ENCODE peak calls at places on chromosomes 4 and X, in eight cellular contexts. Z is hypothalamus; P is stimulated activated CD8-positive, alpha-beta memory T cell treated with anti-CD3 and anti-CD28 coated beads, Interleukin-4, amount 100 ng/mL, for 4 hours; H is heart right ventricle; Y is hippocampal formation; O is HCEC 1CT; X is stimulated activated naive B cell treated with anti-CD40 and anti-IgM and Interleukin-4, amounts not matched to agents 10 μg/mL and 1 μg/mL and 100 μg/mL, for 72 hours; N is stimulated activated CD4-positive, alpha-beta T cell treated with anti-CD3 and anti-CD28 coated beads, Interleukin-1b, Interleukin-23, amount 100 ng/mL, for 24 hours. S is an unnamed sample.
A peak's percentile ranks its signal among the peaks of the same experiment; 100 is the strongest.

GRCh38 chr4:6468376-6468775 is 4.0 kb downstream of the PPP2R2C start:
- DNase-seq in Z (no peak), P (no peak), H (no peak), Y (no peak), O (no peak), X (no peak), N (no peak), S (no peak)

GRCh38 chrX:151680805-151681204 is 14.5 kb upstream of the PRRG3 start:
- DNase-seq in Z (peak; percentile 25), P (peak; percentile 26), H (no peak), Y (no peak), O (no peak), X (peak; percentile 51), N (peak; percentile 28), S (peak; percentile 42)

GRCh38 chr4:79862842-79863241 is 210.2 kb downstream of the ANTXR2 start:
- DNase-seq in Z (no peak), P (no peak), H (no peak), Y (no peak), O (no peak), X (no peak), N (no peak), S (no peak)

GRCh38 chr4:13548984-13549546 is 4.8 kb upstream of the NKX3-2 start:
- DNase-seq in Z (peak; percentile 64), P (peak; percentile 82), H (peak; percentile 67), Y (peak; percentile 54), O (peak; percentile 62), X (peak; percentile 76), N (peak; percentile 85), S (peak; percentile 62)

GRCh38 chr4:155593793-155594192 is 72.9 kb upstream of the GUCY1A1 start:
- DNase-seq in Z (no peak), P (no peak), H (no peak), Y (no peak), O (no peak), X (no peak), N (no peak), S (no peak)

GRCh38 chr4:180057891-180058643 is 2185.1 kb upstream of the TENM3 start:
- DNase-seq in Z (no peak), P (no peak), H (no peak), Y (no peak), O (no peak), X (peak; percentile 6), N (no peak), S (no peak)

GRCh38 chr4:39823193-39823592 is 125.3 kb downstream of the UBE2K start:
- DNase-seq in Z (no peak), P (no peak), H (no peak), Y (no peak), O (no peak), X (no peak), N (no peak), S (no peak)

GRCh38 chrX:3811331-3812311 is 98.2 kb upstream of the PRKX start:
- DNase-seq in Z (peak; percentile 2), P (no peak), H (peak; percentile 12), Y (peak; percentile 68), O (peak; percentile 40), X (peak; percentile 35), N (no peak), S (peak; percentile 63)

GRCh38 chrX:136168929-136169735 is 21.8 kb downstream of the FHL1 start:
- DNase-seq in Z (no peak), P (no peak), H (peak; percentile 73), Y (peak; percentile 62), O (peak; percentile 92), X (no peak), N (no peak), S (no peak)

GRCh38 chrX:71665747-71666146 is 1.6 kb upstream of the LOC101059915 start:
- DNase-seq in Z (no peak), P (no peak), H (no peak), Y (no peak), O (no peak), X (no peak), N (no peak), S (no peak)

GRCh38 chr4:186249785-186250739 is 15.9 kb upstream of the F11 start:
- DNase-seq in Z (no peak), P (no peak), H (no peak), Y (no peak), O (peak; percentile 9), X (no peak), N (no peak), S (no peak)

GRCh38 chr4:127732623-127733199 is 2.5 kb downstream of the SLC25A31 start:
- DNase-seq in Z (no peak), P (no peak), H (no peak), Y (peak; percentile 60), O (peak; percentile 33), X (no peak), N (no peak), S (no peak)

GRCh38 chr4:123505457-123506310 is 109.1 kb downstream of the SPRY1 start:
- DNase-seq in Z (peak; percentile 37), P (no peak), H (peak; percentile 52), Y (no peak), O (peak; percentile 33), X (peak; percentile 15), N (peak; percentile 0), S (no peak)

GRCh38 chrX:41913476-41913875 is 9.9 kb downstream of the CASK start:
- DNase-seq in Z (no peak), P (no peak), H (no peak), Y (no peak), O (no peak), X (no peak), N (no peak), S (no peak)

GRCh38 chrX:103565752-103566151 is 19.6 kb upstream of the TCEAL4 start:
- DNase-seq in Z (no peak), P (no peak), H (no peak), Y (no peak), O (peak; percentile 65), X (no peak), N (no peak), S (no peak)

GRCh38 chr4:76623217-76624060 is 188.4 kb downstream of the SHROOM3 start:
- DNase-seq in Z (no peak), P (no peak), H (no peak), Y (no peak), O (no peak), X (no peak), N (no peak), S (no peak)

GRCh38 chr4:2125831-2126230 is 66.7 kb downstream of the NAT8L start:
- DNase-seq in Z (no peak), P (no peak), H (no peak), Y (no peak), O (no peak), X (no peak), N (no peak), S (no peak)